ENCODE peak calls at places on chromosomes 5 and 9, in four cellular contexts. V is neuronal stem cell, K is upper lobe of right lung, U is HTR-8/SVneo. D is an unnamed sample.

GRCh38 chr9:36451949-36452348 is 51.9 kb upstream of the RNF38 start:
- DNase-seq in V (no peak), K (no peak), U (no peak), D (no peak)

GRCh38 chr9:112751059-112751795 is 667 bp downstream of the SNX30 start:
- DNase-seq in V (peak; percentile 71), K (peak; percentile 83), U (peak; percentile 57), D (peak; percentile 25)

GRCh38 chr9:121662359-121662758 is 10.9 kb downstream of the DAB2IP start:
- DNase-seq in V (no peak), K (no peak), U (no peak), D (no peak)

GRCh38 chr5:119288364-119289047 is 67.3 kb upstream of the TNFAIP8 start:
- DNase-seq in V (no peak), K (no peak), U (no peak), D (no peak)

GRCh38 chr9:71780953-71781352 is 12.6 kb upstream of the CEMIP2 start:
- DNase-seq in V (no peak), K (no peak), U (no peak), D (no peak)

GRCh38 chr9:73689091-73689870 is 537.6 kb downstream of the ANXA1 start:
- DNase-seq in V (no peak), K (no peak), U (no peak), D (no peak)

GRCh38 chr5:150132740-150133139 is 22.9 kb downstream of the PDGFRB start:
- DNase-seq in V (no peak), K (no peak), U (no peak), D (no peak)

GRCh38 chr5:179919487-179920060 is 11.9 kb upstream of the TBC1D9B start:
- DNase-seq in V (no peak), K (no peak), U (no peak), D (no peak)

GRCh38 chr5:123367739-123368138 is 55.5 kb downstream of the CEP120 start:
- DNase-seq in V (no peak), K (no peak), U (no peak), D (no peak)

D was measured in NCI-H2227 treated with DMSO at 0.1 percent for 48 hours.